ENCODE peak calls at places on chromosomes 7 and 10, in ten cellular contexts. L is heart left ventricle; S is fibroblast of pulmonary artery; W is ovary; X is upper lobe of right lung; O is CD4-positive, alpha-beta T cell; H is chondrocyte; A is GM23338; B is A549; T is choroid plexus epithelial cell. E is an unnamed sample.

GRCh38 chr7:20329389-20330175 is 1.1 kb upstream of the ITGB8 start:
- DNase-seq in L (peak), S (peak), W (peak), X (peak), O (no peak), H (no peak), A (peak), B (peak), T (peak), E (peak)

GRCh38 chr7:146146866-146147265 is 30.3 kb downstream of the CNTNAP2 start:
- DNase-seq in L (no peak), S (peak), W (no peak), X (no peak), O (no peak), H (no peak), A (no peak), B (no peak), T (peak), E (no peak)

GRCh38 chr7:80588591-80588990 is 49.9 kb upstream of the CD36 start:
- DNase-seq in L (no peak), S (peak), W (no peak), X (no peak), O (no peak), H (no peak), A (no peak), B (peak), T (peak), E (no peak)

GRCh38 chr7:149257146-149257545 is 4.8 kb upstream of the ZNF783 start:
- DNase-seq in L (no peak), S (peak), W (no peak), X (no peak), O (no peak), H (no peak), A (no peak), B (no peak), T (no peak), E (no peak)

GRCh38 chr10:9608592-9608991 is 1409.1 kb upstream of the CELF2 start:
- DNase-seq in L (no peak), S (peak), W (no peak), X (no peak), O (no peak), H (no peak), A (peak), B (no peak), T (peak), E (no peak)

GRCh38 chr10:35409094-35409582 is 72.8 kb downstream of the CCNY start:
- DNase-seq in L (no peak), S (peak), W (no peak), X (no peak), O (no peak), H (no peak), A (no peak), B (no peak), T (peak), E (no peak)

GRCh38 chr7:69661342-69661741 is 63.1 kb downstream of the AUTS2 start:
- DNase-seq in L (no peak), S (no peak), W (no peak), X (no peak), O (no peak), H (no peak), A (no peak), B (no peak), T (no peak), E (no peak)

GRCh38 chr7:83058667-83059066 is 104.0 kb downstream of the PCLO start:
- DNase-seq in L (no peak), S (no peak), W (no peak), X (no peak), O (no peak), H (no peak), A (no peak), B (no peak), T (no peak), E (no peak)

GRCh38 chr10:4270116-4270515 is 485.1 kb upstream of the KLF6 start:
- DNase-seq in L (no peak), S (peak), W (no peak), X (no peak), O (no peak), H (no peak), A (no peak), B (peak), T (peak), E (no peak)

GRCh38 chr7:96685755-96686154 is 23.9 kb downstream of the SEM1 start:
- DNase-seq in L (no peak), S (no peak), W (no peak), X (no peak), O (no peak), H (no peak), A (no peak), B (no peak), T (no peak), E (no peak)

GRCh38 chr7:4939971-4940720 is 18.8 kb downstream of the MMD2 start:
- DNase-seq in L (no peak), S (no peak), W (no peak), X (no peak), O (no peak), H (no peak), A (no peak), B (no peak), T (no peak), E (no peak)

GRCh38 chr10:132626761-132627735 is 89.5 kb downstream of the INPP5A start:
- DNase-seq in L (no peak), S (no peak), W (no peak), X (peak), O (no peak), H (no peak), A (no peak), B (no peak), T (no peak), E (no peak)

GRCh38 chr7:106405697-106406141 is 120.9 kb upstream of the NAMPT start:
- DNase-seq in L (no peak), S (no peak), W (no peak), X (no peak), O (no peak), H (no peak), A (no peak), B (no peak), T (no peak), E (no peak)

GRCh38 chr7:55996856-55997500 is 32.6 kb downstream of the NIPSNAP2 start:
- DNase-seq in L (no peak), S (no peak), W (no peak), X (no peak), O (no peak), H (no peak), A (no peak), B (no peak), T (no peak), E (no peak)

GRCh38 chr7:26357793-26358139 is 66.1 kb downstream of the SNX10 start:
- DNase-seq in L (no peak), S (no peak), W (no peak), X (no peak), O (no peak), H (no peak), A (no peak), B (no peak), T (no peak), E (no peak)

GRCh38 chr7:24979470-24979862 is 512 bp downstream of the OSBPL3 start:
- DNase-seq in L (peak), S (peak), W (peak), X (peak), O (peak), H (no peak), A (no peak), B (peak), T (peak), E (peak)

GRCh38 chr7:34041716-34042115 is 136.4 kb downstream of the BMPER start:
- DNase-seq in L (no peak), S (no peak), W (no peak), X (no peak), O (no peak), H (no peak), A (no peak), B (no peak), T (no peak), E (no peak)

GRCh38 chr7:114976666-114977065 is 54.8 kb downstream of the MDFIC start:
- DNase-seq in L (no peak), S (peak), W (no peak), X (no peak), O (no peak), H (no peak), A (no peak), B (no peak), T (peak), E (no peak)

GRCh38 chr7:24824400-24824799 is 67.1 kb upstream of the GSDME start:
- DNase-seq in L (no peak), S (no peak), W (no peak), X (no peak), O (no peak), H (no peak), A (no peak), B (no peak), T (no peak), E (no peak)

GRCh38 chr7:102451371-102452054 is 13.2 kb downstream of the ALKBH4 start:
- DNase-seq in L (no peak), S (no peak), W (no peak), X (no peak), O (no peak), H (no peak), A (peak), B (no peak), T (no peak), E (no peak)

GRCh38 chr7:20896996-20897395 is 110.3 kb upstream of the SP8 start:
- DNase-seq in L (no peak), S (no peak), W (no peak), X (no peak), O (no peak), H (no peak), A (no peak), B (no peak), T (no peak), E (no peak)

GRCh38 chr10:88828310-88828709 is 23.3 kb downstream of the ANKRD22 start:
- DNase-seq in L (no peak), S (no peak), W (no peak), X (no peak), O (no peak), H (no peak), A (no peak), B (no peak), T (no peak), E (no peak)

GRCh38 chr7:151648429-151648828 is 128.7 kb upstream of the RHEB start:
- DNase-seq in L (no peak), S (no peak), W (no peak), X (no peak), O (no peak), H (no peak), A (no peak), B (no peak), T (no peak), E (no peak)

GRCh38 chr10:13882112-13882711 is 295.4 kb downstream of the PRPF18 start:
- DNase-seq in L (peak), S (peak), W (no peak), X (no peak), O (no peak), H (no peak), A (peak), B (peak), T (peak), E (no peak)

GRCh38 chr7:111401516-111401915 is 160.8 kb downstream of the IMMP2L start:
- DNase-seq in L (no peak), S (no peak), W (no peak), X (no peak), O (no peak), H (no peak), A (no peak), B (no peak), T (peak), E (no peak)

GRCh38 chr7:36942062-36942461 is 217.8 kb upstream of the AOAH start:
- DNase-seq in L (no peak), S (no peak), W (no peak), X (no peak), O (no peak), H (no peak), A (no peak), B (no peak), T (no peak), E (no peak)

DNA sequence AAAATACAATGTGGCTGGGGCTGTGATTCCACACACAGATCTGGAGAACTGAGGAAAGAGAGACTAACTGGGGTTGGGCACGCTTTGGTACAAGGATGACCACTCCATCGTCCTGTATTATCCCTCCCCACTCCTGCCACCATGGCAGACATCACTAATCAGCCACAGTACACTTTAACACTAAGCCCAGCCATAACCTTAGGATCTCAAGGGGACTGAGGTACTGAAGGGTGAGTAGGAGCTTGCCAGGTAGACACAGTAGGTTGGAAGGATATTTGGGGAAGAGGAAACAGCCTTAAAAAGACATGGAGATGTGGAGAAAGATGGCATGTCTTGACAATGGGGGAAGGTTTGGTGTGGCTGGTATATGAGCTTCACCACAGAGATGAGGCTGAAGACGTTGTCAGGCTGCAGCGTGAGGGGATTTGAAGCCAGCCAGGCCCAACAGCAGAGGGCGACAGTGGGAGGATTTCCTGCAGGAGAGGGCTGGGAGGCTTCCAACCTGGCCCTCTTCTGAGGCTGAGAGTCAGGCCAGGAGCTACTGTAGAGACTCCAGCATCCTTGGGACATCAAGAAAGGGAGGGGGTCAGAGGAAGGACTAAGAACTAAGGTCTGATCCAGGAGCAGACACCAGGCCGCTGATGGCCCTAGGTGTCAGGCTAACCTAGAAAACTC is 58.6 kb upstream of the COL13A1 start:
- DNase-seq in L (no peak), S (peak), W (no peak), X (no peak), O (no peak), H (no peak), A (peak), B (peak), T (peak), E (no peak)
- TF ChIP-seq CTCF in L (peak), S (peak), W (no peak), X (peak), O (no peak), H (peak), A (peak), B (peak), T (peak), E (no peak)

GRCh38 chr10:114703377-114704125 is 45.5 kb upstream of the ABLIM1 start:
- DNase-seq in L (no peak), S (peak), W (no peak), X (no peak), O (peak), H (no peak), A (peak), B (peak), T (peak), E (no peak)
- TF ChIP-seq CTCF in L (peak), S (peak), W (no peak), X (peak), O (peak), H (peak), A (peak), B (peak), T (peak), E (no peak)

DNA sequence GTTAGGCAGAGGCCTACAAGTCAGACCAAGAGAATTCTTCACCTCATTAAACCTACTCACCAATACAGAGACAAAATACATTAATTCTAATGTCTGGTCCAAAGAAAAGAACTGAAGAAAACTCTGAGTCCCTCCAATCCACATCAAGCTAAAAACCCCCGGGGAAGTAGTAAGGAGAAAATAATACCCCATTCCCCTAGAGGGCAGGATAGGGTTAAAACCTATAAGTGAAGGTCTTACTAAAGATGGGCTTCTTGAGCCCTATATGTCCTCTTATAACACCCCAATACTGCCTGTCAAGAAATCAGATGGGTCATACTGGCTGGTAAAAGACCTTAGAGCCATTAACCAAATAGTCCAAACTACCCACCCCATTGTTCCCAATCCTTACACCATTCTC is 141.3 kb upstream of the TMEM106B start:
- DNase-seq in L (no peak), S (no peak), W (no peak), X (no peak), O (no peak), H (no peak), A (peak), B (peak), T (no peak), E (no peak)
- TF ChIP-seq CTCF in L (no peak), S (no peak), W (no peak), X (no peak), O (no peak), H (no peak), A (peak), B (no peak), T (no peak), E (no peak)

GRCh38 chr10:6299743-6300105 is 97.0 kb downstream of the PFKFB3 start:
- DNase-seq in L (no peak), S (no peak), W (no peak), X (no peak), O (no peak), H (no peak), A (no peak), B (no peak), T (no peak), E (no peak)
- TF ChIP-seq CTCF in L (no peak), S (no peak), W (no peak), X (no peak), O (no peak), H (no peak), A (no peak), B (no peak), T (no peak), E (no peak)